ENCODE peak calls at places on chromosomes 1 and 21, in nine cellular contexts. V, J, O, R, L, E, B, K and P are unnamed samples.

GRCh38 chr1:37471345-37472231 is 2.8 kb upstream of the ZC3H12A start:
- DNase-seq in V (peak), J (peak), O (peak), R (peak), L (peak), E (peak), B (peak), K (peak), P (peak)

GRCh38 chr1:35573198-35573775 is at the start of gene TFAP2E:
- DNase-seq in V (no peak), J (no peak), O (peak), R (no peak), L (peak), E (peak), B (peak), K (no peak), P (peak)

GRCh38 chr1:118487932-118488331 is 302.9 kb upstream of the SPAG17 start:
- DNase-seq in V (no peak), J (no peak), O (no peak), R (no peak), L (no peak), E (no peak), B (no peak), K (no peak), P (no peak)

GRCh38 chr1:52544665-52545525 is 8.0 kb downstream of the TUT4 start:
- DNase-seq in V (no peak), J (no peak), O (no peak), R (no peak), L (no peak), E (no peak), B (no peak), K (no peak), P (no peak)

GRCh38 chr1:228144213-228145049 is 4.4 kb downstream of the GUK1 start:
- DNase-seq in V (no peak), J (no peak), O (no peak), R (peak), L (no peak), E (no peak), B (no peak), K (no peak), P (no peak)

GRCh38 chr1:165560834-165561233 is 17.0 kb downstream of the LRRC52 start:
- DNase-seq in V (no peak), J (no peak), O (no peak), R (no peak), L (no peak), E (no peak), B (no peak), K (no peak), P (no peak)

GRCh38 chr21:30434033-30434631 is 4.1 kb downstream of the KRTAP13-4 start:
- DNase-seq in V (no peak), J (peak), O (peak), R (no peak), L (no peak), E (peak), B (no peak), K (no peak), P (peak)

GRCh38 chr1:207962716-207963428 is 51.9 kb upstream of the CD34 start:
- DNase-seq in V (peak), J (no peak), O (no peak), R (peak), L (peak), E (peak), B (peak), K (no peak), P (no peak)

GRCh38 chr1:25134801-25135585 is 97.3 kb downstream of the SYF2 start:
- DNase-seq in V (no peak), J (no peak), O (no peak), R (no peak), L (no peak), E (no peak), B (no peak), K (no peak), P (no peak)

GRCh38 chr1:32859915-32860314 is 10.8 kb downstream of the FNDC5 start:
- DNase-seq in V (no peak), J (no peak), O (no peak), R (no peak), L (no peak), E (no peak), B (no peak), K (no peak), P (no peak)

GRCh38 chr1:37808369-37809319 is 636 bp upstream of the YRDC start:
- DNase-seq in V (peak), J (peak), O (peak), R (peak), L (peak), E (peak), B (peak), K (peak), P (peak)

GRCh38 chr21:37870229-37870628 is 46.0 kb downstream of the KCNJ6 start:
- DNase-seq in V (no peak), J (no peak), O (no peak), R (no peak), L (no peak), E (no peak), B (no peak), K (no peak), P (no peak)

GRCh38 chr1:202105571-202106339 is 17.0 kb upstream of the GPR37L1 start:
- DNase-seq in V (no peak), J (no peak), O (peak), R (no peak), L (no peak), E (peak), B (no peak), K (peak), P (peak)

GRCh38 chr1:41661428-41662060 is 177.1 kb upstream of the EDN2 start:
- DNase-seq in V (no peak), J (no peak), O (no peak), R (no peak), L (peak), E (no peak), B (peak), K (no peak), P (no peak)

GRCh38 chr1:28394136-28394535 is 24.6 kb downstream of the PHACTR4 start:
- DNase-seq in V (no peak), J (no peak), O (no peak), R (no peak), L (no peak), E (no peak), B (no peak), K (no peak), P (no peak)

GRCh38 chr1:51237313-51237700 is 1.2 kb downstream of the RNF11 start:
- DNase-seq in V (no peak), J (no peak), O (no peak), R (no peak), L (no peak), E (no peak), B (no peak), K (no peak), P (no peak)

GRCh38 chr1:7250176-7250575 is 464.9 kb downstream of the CAMTA1 start:
- DNase-seq in V (no peak), J (no peak), O (peak), R (no peak), L (no peak), E (no peak), B (no peak), K (no peak), P (no peak)

GRCh38 chr1:54124472-54124871 is 28.3 kb downstream of the CDCP2 start:
- DNase-seq in V (no peak), J (no peak), O (no peak), R (no peak), L (no peak), E (peak), B (no peak), K (no peak), P (no peak)

GRCh38 chr1:107183011-107183410 is 42.2 kb downstream of the NTNG1 start:
- DNase-seq in V (no peak), J (no peak), O (peak), R (no peak), L (no peak), E (no peak), B (no peak), K (no peak), P (no peak)

GRCh38 chr1:228423399-228424053 is 6.9 kb upstream of the TRIM17 start:
- DNase-seq in V (no peak), J (no peak), O (no peak), R (peak), L (no peak), E (no peak), B (no peak), K (no peak), P (no peak)

GRCh38 chr1:210344706-210345105 is 16.0 kb downstream of the HHAT start:
- DNase-seq in V (no peak), J (no peak), O (no peak), R (no peak), L (no peak), E (no peak), B (no peak), K (no peak), P (no peak)

GRCh38 chr1:222240536-222241181 is 307.2 kb downstream of the HHIPL2 start:
- DNase-seq in V (no peak), J (no peak), O (peak), R (no peak), L (no peak), E (peak), B (no peak), K (peak), P (no peak)

GRCh38 chr1:46221749-46222148 is 18.6 kb downstream of the LURAP1 start:
- DNase-seq in V (no peak), J (no peak), O (no peak), R (no peak), L (peak), E (no peak), B (no peak), K (no peak), P (no peak)

GRCh38 chr1:244154882-244155531 is 103.9 kb downstream of the ZBTB18 start:
- DNase-seq in V (no peak), J (no peak), O (peak), R (no peak), L (peak), E (no peak), B (peak), K (no peak), P (no peak)

GRCh38 chr21:36606292-36606982 is 92.5 kb upstream of the SIM2 start:
- DNase-seq in V (no peak), J (no peak), O (no peak), R (no peak), L (no peak), E (no peak), B (no peak), K (no peak), P (no peak)

GRCh38 chr1:101733340-101733739 is 263.4 kb downstream of the OLFM3 start:
- DNase-seq in V (no peak), J (no peak), O (no peak), R (no peak), L (no peak), E (no peak), B (no peak), K (no peak), P (no peak)